ENCODE peak calls at places on chromosomes 11 and 22, in ten cellular contexts. T is uterus, Y is A673, N is lung, B is HCT116, Q is pancreas, S is adrenal gland, W is upper lobe of right lung, I is fibroblast of lung, D is left ventricle myocardium inferior. M is an unnamed sample.

GRCh38 chr11:17649261-17649660 is 70.1 kb upstream of the MYOD1 start:
- DNase-seq in B (no peak), I (no peak), D (no peak), S (no peak), N (no peak), W (no peak), Y (no peak), T (no peak), Q (no peak), M (no peak)

GRCh38 chr22:26159886-26160285 is 9.4 kb upstream of the SEZ6L start:
- DNase-seq in Y (no peak), I (no peak), B (no peak), D (no peak), Q (no peak), T (no peak), S (no peak), W (no peak), N (no peak), M (no peak)

GRCh38 chr11:12216542-12217422 is 106.4 kb downstream of the MICAL2 start:
- DNase-seq in N (no peak), T (no peak), W (no peak), B (no peak), D (peak), Q (no peak), I (peak), S (no peak), Y (no peak), M (peak)

GRCh38 chr11:96486890-96487633 is 97.2 kb downstream of the JRKL start:
- DNase-seq in W (peak), Y (no peak), S (peak), B (no peak), I (peak), N (peak), T (no peak), D (no peak), Q (no peak), M (peak)

GRCh38 chr11:122656073-122656630 is 630 bp downstream of the UBASH3B start:
- DNase-seq in W (peak), S (peak), T (peak), I (peak), B (no peak), D (peak), Q (peak), N (peak), Y (peak), M (peak)

GRCh38 chr11:68053117-68053516 is 14.3 kb downstream of the TCIRG1 start:
- DNase-seq in Q (peak), D (no peak), T (no peak), N (no peak), Y (no peak), B (no peak), S (peak), W (peak), I (no peak), M (no peak)

GRCh38 chr11:44711772-44712608 is 14.8 kb upstream of the TSPAN18 start:
- DNase-seq in W (no peak), Y (no peak), T (no peak), B (no peak), D (no peak), I (no peak), N (no peak), S (no peak), Q (no peak), M (no peak)

GRCh38 chr11:4626207-4627105 is 10.8 kb upstream of the OR51D1 start:
- DNase-seq in T (peak), W (no peak), Q (no peak), N (peak), S (peak), Y (peak), D (no peak), B (peak), I (peak), M (peak)

GRCh38 chr11:46290598-46291309 is 13.3 kb downstream of the CREB3L1 start:
- DNase-seq in Q (peak), D (peak), N (peak), B (no peak), W (peak), Y (peak), I (peak), S (peak), T (peak), M (peak)

GRCh38 chr11:108620958-108621772 is 27.6 kb upstream of the EXPH5 start:
- DNase-seq in B (no peak), D (no peak), Q (no peak), Y (no peak), N (no peak), W (no peak), I (no peak), S (no peak), T (no peak), M (peak)

GRCh38 chr11:44192701-44193100 is 97.2 kb downstream of the EXT2 start:
- DNase-seq in S (no peak), Q (no peak), I (no peak), Y (no peak), T (no peak), D (no peak), B (no peak), N (no peak), W (no peak), M (no peak)

GRCh38 chr11:28133146-28133545 is 25.0 kb downstream of the METTL15 start:
- DNase-seq in Y (no peak), W (no peak), S (no peak), N (no peak), I (peak), T (no peak), D (no peak), Q (no peak), B (no peak), M (no peak)

GRCh38 chr11:61815790-61816735 is 740 bp downstream of the FADS1 start:
- DNase-seq in S (peak), D (peak), B (peak), N (peak), W (peak), T (peak), I (peak), Y (peak), Q (peak), M (peak)

GRCh38 chr11:61111786-61112517 is 9.7 kb downstream of the CD5 start:
- DNase-seq in B (no peak), Q (no peak), N (no peak), W (no peak), Y (no peak), I (no peak), T (no peak), D (no peak), S (no peak), M (no peak)

GRCh38 chr11:119983816-119984215 is 154.1 kb downstream of the TRIM29 start:
- DNase-seq in N (no peak), Y (no peak), Q (no peak), D (no peak), T (no peak), S (no peak), I (no peak), W (no peak), B (no peak), M (no peak)

GRCh38 chr11:1931326-1931725 is 11.8 kb downstream of the TNNT3 start:
- DNase-seq in Y (no peak), S (no peak), B (no peak), T (peak), W (peak), I (peak), N (no peak), Q (no peak), D (no peak), M (peak)

GRCh38 chr11:112016088-112016764 is 9.0 kb upstream of the DLAT start:
- DNase-seq in B (no peak), N (no peak), Y (peak), I (peak), W (no peak), T (no peak), S (no peak), D (no peak), Q (no peak), M (peak)

GRCh38 chr11:61448552-61448927 is 18.6 kb downstream of the SDHAF2 start:
- DNase-seq in B (no peak), Q (no peak), W (no peak), D (no peak), S (no peak), N (no peak), I (no peak), Y (no peak), T (no peak), M (no peak)

GRCh38 chr11:133928628-133929059 is 28.1 kb downstream of the IGSF9B start:
- DNase-seq in N (no peak), W (no peak), S (no peak), Q (no peak), T (no peak), B (no peak), I (no peak), D (no peak), Y (no peak), M (peak)

GRCh38 chr11:23924226-23924625 is 572.6 kb upstream of the LUZP2 start:
- DNase-seq in T (no peak), Q (no peak), D (no peak), B (no peak), S (no peak), Y (no peak), N (no peak), W (no peak), I (no peak), M (no peak)

GRCh38 chr11:108364159-108364558 is 103.2 kb downstream of the C11orf65 start:
- DNase-seq in W (no peak), Y (no peak), N (no peak), Q (no peak), T (no peak), D (no peak), I (peak), B (no peak), S (no peak), M (peak)

GRCh38 chr22:48456449-48456848 is 1371.2 kb downstream of the BRD1 start:
- DNase-seq in I (no peak), D (no peak), W (no peak), N (no peak), T (no peak), Y (peak), S (no peak), B (no peak), Q (no peak), M (no peak)

GRCh38 chr11:101341578-101341977 is 212.0 kb upstream of the PGR start:
- DNase-seq in W (no peak), I (no peak), N (no peak), T (no peak), B (no peak), D (no peak), Y (no peak), S (no peak), Q (no peak), M (peak)

GRCh38 chr11:63518548-63518947 is 12.7 kb downstream of the LGALS12 start:
- DNase-seq in W (no peak), B (no peak), Q (no peak), I (peak), D (no peak), Y (no peak), S (no peak), T (no peak), N (no peak), M (peak)

GRCh38 chr11:93000511-93001476 is 31.3 kb downstream of the MTNR1B start:
- DNase-seq in D (no peak), I (peak), Y (no peak), T (no peak), B (peak), N (no peak), S (no peak), W (no peak), Q (no peak), M (peak)

GRCh38 chr11:130599073-130599654 is 150.7 kb downstream of the ADAMTS15 start:
- DNase-seq in W (peak), B (no peak), S (no peak), D (peak), Q (no peak), N (peak), T (peak), Y (peak), I (peak), M (peak)

GRCh38 chr11:47014097-47014496 is 77.5 kb downstream of the CSTPP1 start:
- DNase-seq in T (no peak), S (no peak), N (no peak), I (no peak), W (no peak), B (no peak), Q (no peak), Y (no peak), D (no peak), M (no peak)

GRCh38 chr11:68461284-68461861 is 821 bp downstream of the PPP6R3 start:
- DNase-seq in D (no peak), W (peak), Q (no peak), S (no peak), I (peak), Y (peak), T (no peak), B (no peak), N (no peak), M (peak)

DNA sequence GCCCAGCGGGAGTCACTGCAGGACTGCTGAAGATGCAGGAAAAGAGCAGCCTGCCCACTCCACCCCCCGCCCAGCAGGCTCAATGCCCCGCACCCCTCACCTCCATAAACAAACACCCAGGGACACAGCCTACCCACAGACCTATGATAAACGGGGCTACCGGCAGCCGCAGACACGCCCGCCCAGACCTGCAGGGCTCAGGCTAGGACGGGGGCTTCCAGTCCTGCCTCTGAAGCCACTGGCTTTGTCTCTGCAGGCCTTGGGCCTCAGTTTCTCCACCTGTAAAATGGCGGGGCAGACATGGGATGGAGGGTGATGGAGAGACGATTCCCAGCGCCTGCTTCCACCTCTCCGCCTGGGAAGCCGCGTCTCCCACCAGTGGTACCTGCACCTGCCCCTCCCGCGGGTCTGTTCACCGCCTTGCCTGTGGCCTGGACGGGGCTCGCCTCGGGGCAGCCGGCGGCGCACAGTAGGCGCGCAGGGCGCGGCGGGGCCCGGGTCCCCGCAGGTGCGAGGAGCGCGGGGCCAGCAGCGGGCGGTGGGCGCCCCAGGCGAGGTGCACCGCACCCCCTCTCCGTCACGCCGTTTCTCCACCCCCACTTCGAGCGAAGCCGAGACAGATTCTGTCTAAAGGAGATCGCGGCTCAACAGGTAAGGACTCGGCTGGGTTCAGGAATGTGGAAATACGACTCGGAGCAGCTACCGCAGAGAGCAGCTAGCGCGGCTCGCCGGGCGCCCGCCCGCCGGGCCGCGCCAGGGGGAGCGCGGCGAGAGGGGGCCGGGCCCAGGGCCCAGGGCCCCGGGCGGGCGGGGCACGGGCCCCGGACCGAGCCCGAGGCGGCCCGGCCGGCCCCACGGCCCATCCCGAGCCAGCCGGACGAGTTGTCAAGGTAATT is 1.4 kb downstream of the WNT7B start:
- DNase-seq in S (no peak), D (no peak), W (no peak), B (no peak), T (no peak), N (peak), Y (no peak), I (no peak), Q (no peak), M (no peak)
- H3K4me3 ChIP-seq in S (no peak), D (peak), W (peak), B (peak), T (no peak), N (no peak), Y (no peak), I (no peak), Q (peak), M (no peak)

DNA sequence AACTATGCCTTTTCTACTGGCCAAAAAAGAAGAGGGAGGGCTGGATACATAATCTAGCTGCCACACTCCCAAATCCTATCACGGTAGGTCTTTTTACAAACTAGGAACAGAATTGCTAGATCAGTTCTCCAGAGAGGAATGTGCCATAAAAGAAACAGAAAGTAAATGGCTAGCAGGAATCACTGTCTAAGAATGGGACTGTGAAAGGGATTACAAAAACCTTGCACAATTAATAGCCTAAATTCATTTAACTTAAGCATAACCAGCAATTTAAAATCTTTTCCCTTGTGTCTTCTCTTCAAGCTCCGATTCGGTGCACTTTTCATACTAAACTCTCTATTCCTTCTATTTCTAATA is 35.1 kb downstream of the APOL5 start:
- DNase-seq in D (no peak), N (no peak), Y (no peak), S (no peak), T (no peak), B (no peak), Q (no peak), W (no peak), I (no peak), M (peak)
- TF ChIP-seq CTCF in D (no peak), N (no peak), Y (no peak), S (no peak), T (no peak), B (no peak), Q (no peak), W (no peak), I (no peak), M (no peak)

GRCh38 chr22:29998627-29999026 is 81.6 kb upstream of the HORMAD2 start:
- DNase-seq in T (no peak), W (no peak), I (no peak), S (no peak), Y (peak), N (no peak), B (no peak), Q (no peak), D (no peak), M (no peak)

GRCh38 chr22:29994027-29994715 is 86.1 kb upstream of the HORMAD2 start:
- DNase-seq in W (no peak), I (peak), D (no peak), T (no peak), Y (peak), Q (no peak), S (no peak), B (no peak), N (no peak), M (peak)

GRCh38 chr22:29997516-29997915 is 82.7 kb upstream of the HORMAD2 start:
- DNase-seq in Q (no peak), I (no peak), W (no peak), D (no peak), B (no peak), T (no peak), S (no peak), Y (no peak), N (no peak), M (no peak)

GRCh38 chr22:29992341-29993275 is 87.7 kb upstream of the HORMAD2 start:
- DNase-seq in T (no peak), D (no peak), W (no peak), N (no peak), B (no peak), Q (no peak), I (no peak), S (no peak), Y (no peak), M (peak)

DNA sequence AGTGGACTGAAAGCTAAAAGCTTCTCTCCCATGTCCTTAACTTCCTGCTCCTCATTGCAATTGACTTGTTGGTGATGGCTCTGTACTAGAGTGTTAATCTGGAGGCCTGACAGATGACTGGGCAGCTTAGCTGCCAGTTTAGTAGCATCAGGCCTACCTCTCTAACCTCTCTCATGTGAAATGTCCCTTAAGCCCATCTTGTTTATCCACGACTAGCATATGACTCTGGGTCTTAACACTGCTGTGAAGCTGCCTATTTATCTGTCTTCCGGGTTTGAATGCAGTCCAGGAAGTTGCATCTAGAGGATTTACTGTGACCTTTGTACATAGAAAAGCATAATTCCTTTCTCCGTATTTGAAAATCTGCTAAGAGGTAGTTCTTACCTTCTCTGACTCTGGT is 85.3 kb upstream of the HORMAD2 start:
- DNase-seq in W (no peak), S (no peak), B (no peak), I (peak), D (no peak), Y (no peak), N (no peak), Q (no peak), T (no peak), M (peak)
- H3K4me3 ChIP-seq in W (no peak), S (no peak), B (no peak), I (no peak), D (no peak), Y (no peak), N (no peak), Q (no peak), T (no peak), M (no peak)

DNA sequence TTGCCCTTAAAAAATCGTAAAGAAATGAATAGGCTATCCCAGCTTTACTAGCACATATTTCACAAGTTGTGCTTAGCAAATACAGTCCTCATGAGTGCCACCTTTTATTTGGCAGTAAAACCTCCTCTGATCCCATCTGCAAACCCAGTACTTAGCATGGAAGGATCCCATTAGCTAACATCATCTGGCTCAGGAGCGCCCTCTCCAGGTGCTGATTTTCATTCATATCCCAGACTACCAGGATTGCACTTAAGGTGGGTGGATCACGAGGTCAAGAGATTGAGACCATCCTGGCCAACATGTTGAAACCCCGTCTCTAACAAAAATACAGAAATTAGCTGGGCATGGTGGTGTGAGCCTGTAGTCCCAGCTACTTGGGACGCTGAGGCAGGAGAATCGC is 76.1 kb upstream of the PAX6 start:
- DNase-seq in D (no peak), Q (no peak), T (no peak), W (no peak), Y (peak), B (peak), I (no peak), N (no peak), S (no peak), M (no peak)
- TF ChIP-seq CTCF in D (no peak), Q (no peak), T (no peak), W (no peak), Y (peak), B (peak), I (no peak), N (no peak), S (no peak), M (peak)